ENCODE peak calls at places on chromosomes 13 and 19, in six cellular contexts. T, P, U, Q, A and W are unnamed samples.

GRCh38 chr19:33348301-33349010 is 25.1 kb upstream of the CEBPG start:
- DNase-seq in T (no peak), P (peak), U (no peak), Q (no peak), A (no peak), W (peak)

GRCh38 chr19:17560205-17560595 is 4.8 kb downstream of the COLGALT1 start:
- DNase-seq in T (no peak), P (no peak), U (no peak), A (no peak), Q (no peak), W (no peak)

GRCh38 chr13:91313103-91313502 is 34.4 kb upstream of the MIR17HG start:
- DNase-seq in P (peak), T (no peak), A (no peak), U (no peak), Q (no peak), W (peak)

GRCh38 chr19:18282021-18282787 is 782 bp upstream of the JUND start:
- DNase-seq in P (peak), A (no peak), U (no peak), Q (no peak), T (no peak), W (no peak)

GRCh38 chr19:8322638-8322997 is 1.3 kb downstream of the RPS28 start:
- DNase-seq in U (no peak), T (no peak), A (peak), Q (no peak), P (no peak), W (no peak)

GRCh38 chr19:39190768-39191167 is 6.0 kb upstream of the NCCRP1 start:
- DNase-seq in T (no peak), U (no peak), P (no peak), A (no peak), Q (no peak), W (no peak)

GRCh38 chr19:18672606-18673337 is 10.7 kb upstream of the CRTC1 start:
- DNase-seq in P (no peak), U (no peak), Q (no peak), T (no peak), A (no peak), W (peak)

GRCh38 chr13:102907016-102907756 is 61.4 kb downstream of the ERCC5 start:
- DNase-seq in P (no peak), Q (no peak), U (no peak), T (peak), A (no peak), W (no peak)

GRCh38 chr19:2500861-2501260 is 24.9 kb downstream of the GADD45B start:
- DNase-seq in A (no peak), U (no peak), T (no peak), P (no peak), Q (no peak), W (no peak)

GRCh38 chr19:33503791-33504444 is 17.7 kb downstream of the PEPD start:
- DNase-seq in Q (no peak), A (no peak), U (no peak), P (no peak), T (no peak), W (no peak)

GRCh38 chr19:16506961-16507360 is 10.8 kb downstream of the C19orf44 start:
- DNase-seq in U (no peak), Q (no peak), A (peak), P (no peak), T (no peak), W (no peak)

GRCh38 chr13:42985312-42986175 is 6.5 kb downstream of the EPSTI1 start:
- DNase-seq in T (no peak), Q (no peak), A (no peak), U (no peak), P (no peak), W (no peak)

GRCh38 chr13:101640797-101641400 is 188.4 kb downstream of the ITGBL1 start:
- DNase-seq in Q (no peak), P (no peak), T (no peak), U (no peak), A (no peak), W (no peak)

GRCh38 chr13:93765056-93765455 is 538.4 kb downstream of the GPC6 start:
- DNase-seq in Q (no peak), P (no peak), T (no peak), A (no peak), U (no peak), W (no peak)

GRCh38 chr19:53086949-53087348 is 16.3 kb downstream of the ZNF160 start:
- DNase-seq in Q (no peak), A (no peak), P (no peak), U (no peak), T (no peak), W (no peak)

GRCh38 chr13:40235160-40235796 is 431.2 kb downstream of the FOXO1 start:
- DNase-seq in T (no peak), U (no peak), A (no peak), P (no peak), Q (no peak), W (no peak)

GRCh38 chr13:108728370-108728769 is 99.0 kb downstream of the MYO16 start:
- DNase-seq in A (peak), U (peak), P (peak), Q (peak), T (no peak), W (peak)

GRCh38 chr13:70571221-70571620 is 463.0 kb upstream of the KLHL1 start:
- DNase-seq in A (no peak), Q (no peak), U (no peak), T (no peak), P (no peak), W (no peak)

GRCh38 chr13:37168151-37168550 is 62.7 kb upstream of the CSNK1A1L start:
- DNase-seq in P (no peak), T (no peak), U (no peak), Q (no peak), A (no peak), W (no peak)

GRCh38 chr13:40438999-40439797 is 227.2 kb downstream of the FOXO1 start:
- DNase-seq in U (no peak), T (no peak), Q (no peak), A (no peak), P (no peak), W (no peak)

GRCh38 chr13:40275636-40276035 is 390.8 kb downstream of the FOXO1 start:
- DNase-seq in P (no peak), Q (no peak), T (no peak), U (no peak), A (no peak), W (no peak)

GRCh38 chr19:14106840-14107239 is 10.7 kb downstream of the PRKACA start:
- DNase-seq in T (no peak), A (no peak), P (no peak), Q (no peak), U (no peak), W (no peak)

GRCh38 chr19:12364391-12365093 is 941 bp downstream of the ZNF442 start:
- DNase-seq in A (peak), Q (no peak), P (no peak), T (no peak), U (no peak), W (peak)

GRCh38 chr13:110121312-110122083 is 185.5 kb downstream of the COL4A1 start:
- DNase-seq in Q (no peak), P (no peak), A (no peak), T (peak), U (no peak), W (no peak)

GRCh38 chr19:35609881-35610353 is 2.6 kb upstream of the HAUS5 start:
- DNase-seq in Q (no peak), U (no peak), A (no peak), P (no peak), T (peak), W (no peak)

GRCh38 chr19:4878491-4878968 is 11.1 kb upstream of the PLIN3 start:
- DNase-seq in Q (no peak), A (peak), T (no peak), U (no peak), P (no peak), W (no peak)
- TF ChIP-seq JUND in Q (no peak), A (no peak), T (no peak), U (no peak), P (no peak), W (no peak)

DNA sequence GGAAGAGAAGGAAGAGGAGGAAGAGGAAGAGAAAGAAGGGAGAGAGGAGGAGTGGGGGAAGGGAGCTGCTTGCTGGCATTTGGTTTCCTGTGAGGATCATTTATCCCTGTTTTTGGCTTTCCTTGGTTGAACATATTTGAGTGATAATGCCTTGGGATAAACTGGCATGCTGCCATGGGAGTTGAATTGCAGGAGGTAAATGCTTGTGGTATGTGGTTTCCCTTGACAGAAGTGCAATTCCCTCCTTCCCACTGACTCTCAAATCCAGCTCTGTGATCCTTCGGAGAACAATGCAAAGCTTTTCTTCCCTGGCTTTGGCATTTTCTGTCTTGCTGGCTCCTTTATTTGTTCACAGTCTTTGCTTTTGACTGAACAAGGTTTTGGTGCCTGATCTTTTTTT is 27.2 kb upstream of the CBY2 start:
- DNase-seq in A (no peak), P (no peak), U (no peak), T (no peak), Q (no peak), W (no peak)
- TF ChIP-seq JUND in A (no peak), P (no peak), U (no peak), T (no peak), Q (no peak), W (no peak)

GRCh38 chr19:15330801-15331418 is 1.4 kb downstream of the BRD4 start:
- DNase-seq in U (no peak), Q (no peak), P (no peak), T (no peak), A (no peak), W (peak)
- TF ChIP-seq JUND in U (no peak), Q (no peak), P (no peak), T (no peak), A (no peak), W (no peak)

GRCh38 chr19:15467734-15468214 is 3.4 kb upstream of the RASAL3 start:
- DNase-seq in Q (no peak), T (no peak), A (no peak), P (no peak), U (no peak), W (no peak)

GRCh38 chr19:15469513-15470297 is 5.4 kb upstream of the RASAL3 start:
- DNase-seq in P (no peak), Q (no peak), A (no peak), T (no peak), U (no peak), W (no peak)

GRCh38 chr19:15464394-15465385 is at the start of gene RASAL3:
- DNase-seq in P (no peak), U (no peak), Q (no peak), A (no peak), T (peak), W (no peak)

GRCh38 chr19:15468675-15469512 is 4.5 kb upstream of the RASAL3 start:
- DNase-seq in T (no peak), U (no peak), Q (no peak), P (no peak), A (no peak), W (no peak)

GRCh38 chr19:15466851-15467733 is 2.7 kb upstream of the RASAL3 start:
- DNase-seq in T (peak), A (no peak), Q (no peak), P (no peak), U (no peak), W (peak)
- TF ChIP-seq JUND in T (no peak), A (no peak), Q (no peak), P (no peak), U (no peak), W (no peak)

DNA sequence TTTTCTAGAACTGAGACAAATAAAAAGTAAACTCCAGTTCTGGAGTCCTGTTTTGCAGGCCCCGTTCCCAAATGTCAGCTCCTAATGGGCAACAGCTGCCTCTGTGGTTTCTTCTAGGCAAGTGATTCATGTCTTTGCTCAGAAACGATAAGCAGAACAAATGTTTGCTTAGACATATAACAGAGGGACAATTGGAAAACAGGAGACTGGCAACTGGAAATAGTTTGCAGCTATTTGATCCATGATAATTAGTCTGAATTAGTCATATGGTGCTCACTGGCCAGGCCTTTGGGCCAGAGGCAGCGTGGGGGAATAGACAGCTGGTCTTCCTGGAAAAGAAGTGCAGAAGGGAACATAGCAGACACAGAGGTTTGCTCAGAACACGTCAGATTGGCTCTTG is 29.2 kb upstream of the TSHZ3 start:
- DNase-seq in A (no peak), Q (no peak), U (no peak), P (peak), T (no peak), W (no peak)
- TF ChIP-seq JUND in A (no peak), Q (no peak), U (no peak), P (no peak), T (no peak), W (no peak)